ENCODE peak calls at places on chromosomes 5 and 9, in six cellular contexts. H, V, C, G, Q and L are unnamed samples.

GRCh38 chr5:166883016-166883415 is 1408.4 kb upstream of the WWC1 start:
- DNase-seq in C (no peak), G (peak), V (no peak), H (no peak), Q (no peak), L (no peak)

GRCh38 chr5:91311168-91311696 is 71.9 kb downstream of the ARRDC3 start:
- DNase-seq in C (no peak), Q (no peak), V (no peak), H (no peak), G (no peak), L (no peak)

GRCh38 chr9:121739971-121740370 is 88.5 kb downstream of the DAB2IP start:
- DNase-seq in V (no peak), G (no peak), Q (no peak), H (no peak), C (no peak), L (no peak)

GRCh38 chr9:85742630-85742928 is 825 bp upstream of the AGTPBP1 start:
- DNase-seq in H (no peak), C (no peak), G (peak), V (no peak), Q (peak), L (no peak)

GRCh38 chr5:143352691-143353090 is 50.8 kb downstream of the NR3C1 start:
- DNase-seq in H (no peak), G (no peak), Q (no peak), C (no peak), V (no peak), L (no peak)

GRCh38 chr5:17219006-17219422 is 1.6 kb downstream of the BASP1 start:
- DNase-seq in H (no peak), G (peak), C (no peak), Q (no peak), V (no peak), L (no peak)

GRCh38 chr5:90483206-90483605 is 8.5 kb downstream of the POLR3G start:
- DNase-seq in C (no peak), V (no peak), G (no peak), H (no peak), Q (no peak), L (no peak)

GRCh38 chr5:72597456-72597948 is 90.3 kb upstream of the ZNF366 start:
- DNase-seq in V (no peak), Q (peak), H (no peak), G (peak), C (peak), L (no peak)

GRCh38 chr9:127283917-127284316 is 19.3 kb downstream of the GARNL3 start:
- DNase-seq in Q (peak), G (peak), H (no peak), C (peak), V (no peak), L (peak)

GRCh38 chr9:93588641-93589609 is 12.5 kb downstream of the PHF2 start:
- DNase-seq in V (no peak), Q (no peak), H (no peak), G (no peak), C (no peak), L (no peak)

GRCh38 chr9:130825051-130825651 is 9.9 kb upstream of the ABL1 start:
- DNase-seq in G (no peak), V (peak), C (no peak), H (no peak), Q (peak), L (peak)

GRCh38 chr9:77952641-77953341 is 78.8 kb downstream of the GNAQ start:
- DNase-seq in H (no peak), V (no peak), Q (peak), G (no peak), C (no peak), L (no peak)

GRCh38 chr9:103798620-103799019 is 295.5 kb upstream of the SMC2 start:
- DNase-seq in V (no peak), Q (no peak), H (no peak), C (no peak), G (peak), L (no peak)

GRCh38 chr5:57468481-57469165 is 14.0 kb downstream of the ACTBL2 start:
- DNase-seq in V (no peak), G (no peak), C (no peak), Q (peak), H (no peak), L (no peak)

GRCh38 chr5:16741007-16741406 is 124.2 kb upstream of the RETREG1 start:
- DNase-seq in Q (no peak), C (no peak), G (no peak), H (no peak), V (no peak), L (no peak)

GRCh38 chr9:127035948-127036347 is 86.5 kb downstream of the ANGPTL2 start:
- DNase-seq in H (no peak), Q (no peak), V (no peak), C (no peak), G (no peak), L (no peak)

GRCh38 chr5:135243194-135244191 is 155.5 kb downstream of the MACROH2A1 start:
- DNase-seq in G (no peak), V (peak), Q (no peak), C (no peak), H (no peak), L (peak)

GRCh38 chr5:128905225-128906110 is 59.8 kb upstream of the SLC27A6 start:
- DNase-seq in C (peak), G (peak), V (no peak), H (peak), Q (peak), L (peak)

GRCh38 chr5:133149333-133149732 is 97.5 kb downstream of the HSPA4 start:
- DNase-seq in Q (no peak), G (no peak), C (no peak), V (peak), H (no peak), L (peak)

GRCh38 chr5:10333154-10334006 is 20.1 kb upstream of the MARCHF6 start:
- DNase-seq in V (peak), Q (no peak), H (peak), G (peak), C (no peak), L (no peak)

GRCh38 chr9:112380102-112380581 is at the start of gene HSDL2:
- DNase-seq in Q (peak), H (peak), V (no peak), G (no peak), C (peak), L (no peak)

GRCh38 chr5:74643160-74643562 is 2.6 kb upstream of the ENC1 start:
- DNase-seq in H (peak), C (peak), G (peak), V (no peak), Q (peak), L (no peak)

GRCh38 chr9:85332487-85332886 is 409.3 kb downstream of the AGTPBP1 start:
- DNase-seq in C (no peak), G (peak), H (no peak), Q (no peak), V (no peak), L (no peak)

GRCh38 chr9:3497406-3497805 is 28.4 kb downstream of the RFX3 start:
- DNase-seq in H (no peak), C (peak), V (no peak), Q (peak), G (no peak), L (no peak)